ENCODE peak calls at places on chromosome 1, in seven cellular contexts. J is H1, G is HCT116, Y is Panc1, S is breast epithelium, R is stomach, Z is suprapubic skin. M is an unnamed sample.

GRCh38 chr1:26280333-26281042 is 602 bp downstream of the SH3BGRL3 start:
- DNase-seq in J (no peak), G (no peak), Y (no peak), S (no peak), R (peak; percentile 27), Z (no peak), M (no peak)

GRCh38 chr1:159205225-159205624 is 550 bp downstream of the ACKR1 start:
- DNase-seq in J (no peak), G (no peak), Y (no peak), S (no peak), R (no peak), Z (no peak), M (no peak)

GRCh38 chr1:48947761-48948537 is 171.3 kb upstream of the BEND5 start:
- DNase-seq in J (peak; percentile 43), G (no peak), Y (no peak), S (no peak), R (no peak), Z (no peak), M (no peak)

GRCh38 chr1:202214089-202214843 is 20.7 kb downstream of the LGR6 start:
- DNase-seq in J (peak; percentile 74), G (no peak), Y (no peak), S (peak; percentile 32), R (no peak), Z (no peak), M (no peak)

GRCh38 chr1:239884776-239885175 is 206.9 kb upstream of the FMN2 start:
- DNase-seq in J (no peak), G (no peak), Y (no peak), S (no peak), R (no peak), Z (no peak), M (no peak)

GRCh38 chr1:211468595-211468994 is 23.4 kb downstream of the RD3 start:
- DNase-seq in J (no peak), G (no peak), Y (no peak), S (no peak), R (no peak), Z (no peak), M (no peak)

GRCh38 chr1:58432813-58433668 is 113.5 kb downstream of the OMA1 start:
- DNase-seq in J (peak; percentile 70), G (no peak), Y (no peak), S (no peak), R (no peak), Z (no peak), M (no peak)

GRCh38 chr1:9705337-9706098 is 54.0 kb downstream of the PIK3CD start:
- DNase-seq in J (no peak), G (no peak), Y (no peak), S (no peak), R (no peak), Z (no peak), M (no peak)

GRCh38 chr1:238469146-238469601 is 578.5 kb upstream of the ZP4 start:
- DNase-seq in J (no peak), G (no peak), Y (no peak), S (no peak), R (no peak), Z (no peak), M (no peak)

GRCh38 chr1:177937931-177938330 is 31.9 kb downstream of the SEC16B start:
- DNase-seq in J (no peak), G (no peak), Y (no peak), S (no peak), R (no peak), Z (no peak), M (no peak)

GRCh38 chr1:35707253-35708178 is 11.2 kb downstream of the C1orf216 start:
- DNase-seq in J (peak; percentile 79), G (no peak), Y (no peak), S (no peak), R (peak; percentile 29), Z (no peak), M (no peak)

GRCh38 chr1:1621682-1622577 is 6.6 kb downstream of the MIB2 start:
- DNase-seq in J (no peak), G (no peak), Y (no peak), S (no peak), R (no peak), Z (no peak), M (no peak)
- TF ChIP-seq POLR2AphosphoS5 in J (no peak), G (no peak), Y (no peak), S (no peak), R (no peak), Z (no peak), M (no peak)

GRCh38 chr1:218351617-218352438 is 6.7 kb downstream of the TGFB2 start:
- DNase-seq in J (peak; percentile 48), G (no peak), Y (no peak), S (no peak), R (no peak), Z (no peak), M (no peak)
- H3K27ac ChIP-seq in J (no peak overlapping the region), G (no peak overlapping the region), Y (peak overlapping the region; percentile 100), S (peak overlapping the region; percentile 45), R (peak overlapping the region; percentile 68), Z (peak overlapping the region; percentile 58), M (peak overlapping the region; percentile 47)

DNA sequence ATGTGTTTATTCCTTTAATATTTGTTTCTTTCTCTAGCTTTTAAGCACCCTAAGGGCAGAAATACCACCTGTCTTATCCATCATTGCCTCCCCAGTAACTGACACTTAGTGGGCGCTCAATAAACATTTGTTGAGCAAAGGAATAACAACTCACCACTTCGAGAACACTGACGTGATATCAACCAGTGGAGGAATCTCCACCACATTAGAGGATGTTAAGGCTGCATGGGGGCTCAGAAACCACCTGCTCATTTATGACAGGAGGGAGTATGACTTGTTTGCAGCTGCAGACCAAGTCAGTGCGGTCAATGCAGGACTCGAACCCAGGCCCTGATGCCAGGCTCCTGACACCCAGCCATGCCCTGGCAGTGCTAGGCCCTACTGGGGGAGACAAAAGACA is 102.6 kb downstream of the MRPL37 start:
- DNase-seq in J (no peak), G (no peak), Y (no peak), S (no peak), R (no peak), Z (no peak), M (no peak)
- H3K4me1 ChIP-seq in J (peaks cover 29% of the 10 kb centered on the region), G (no peaks in the 10 kb centered on the region), Y (peaks cover 9% of the 10 kb centered on the region), S (peaks cover 3% of the 10 kb centered on the region), R (peaks cover 71% of the 10 kb centered on the region), Z (peaks cover 33% of the 10 kb centered on the region), M (peaks cover 94% of the 10 kb centered on the region)

GRCh38 chr1:183871142-183871541 is 66.2 kb downstream of the RGL1 start:
- DNase-seq in J (no peak), G (peak; percentile 12), Y (peak; percentile 98), S (no peak), R (no peak), Z (no peak), M (no peak)
- TF ChIP-seq POLR2AphosphoS5 in J (no peak), G (no peak), Y (no peak), S (no peak), R (no peak), Z (no peak), M (peak; percentile 18)

GRCh38 chr1:43867946-43868740 is 65.5 kb upstream of the ARTN start:
- DNase-seq in J (no peak), G (no peak), Y (no peak), S (no peak), R (no peak), Z (no peak), M (no peak)
- H3K27ac ChIP-seq in J (no peak overlapping the region), G (no peak overlapping the region), Y (no peak overlapping the region), S (no peak overlapping the region), R (peak overlapping the region; percentile 25), Z (no peak overlapping the region), M (peak overlapping the region; percentile 10)

GRCh38 chr1:57061369-57061768 is 95.6 kb upstream of the C8B start:
- DNase-seq in J (no peak), G (no peak), Y (no peak), S (no peak), R (peak; percentile 30), Z (no peak), M (no peak)
- H3K4me1 ChIP-seq in J (no peaks in the 10 kb centered on the region), G (no peaks in the 10 kb centered on the region), Y (no peaks in the 10 kb centered on the region), S (no peaks in the 10 kb centered on the region), R (no peaks in the 10 kb centered on the region), Z (no peaks in the 10 kb centered on the region), M (no peaks in the 10 kb centered on the region)

M was measured in vagina.